ENCODE peak calls at places on chromosomes 13 and 19, in ten cellular contexts. One of them, this sample, is unnamed. For H3K4me1, the result is how much of the 10 kb centered on the place peaks cover.

GRCh38 chr19:51784922-51785690 is 9.9 kb upstream of the FPR3 start:
- DNase-seq in OCI-LY7: peak
- DNase-seq in esophagus muscularis mucosa: peak
- DNase-seq in K562: no peak
- DNase-seq in lower lobe of right lung: peak
- DNase-seq in PC-3: peak
- DNase-seq in left ventricle myocardium inferior: peak
- DNase-seq in BE2C: no peak
- DNase-seq in A549: no peak
- DNase-seq in psoas muscle: peak
- DNase-seq in this sample: no peak

GRCh38 chr19:501646-502045 is 5.4 kb downstream of the MADCAM1 start:
- DNase-seq in OCI-LY7: no peak
- DNase-seq in esophagus muscularis mucosa: no peak
- DNase-seq in K562: no peak
- DNase-seq in lower lobe of right lung: no peak
- DNase-seq in PC-3: no peak
- DNase-seq in left ventricle myocardium inferior: no peak
- DNase-seq in BE2C: no peak
- DNase-seq in A549: no peak
- DNase-seq in psoas muscle: peak
- DNase-seq in this sample: no peak

GRCh38 chr19:15293751-15294505 is 38.4 kb downstream of the BRD4 start:
- DNase-seq in OCI-LY7: no peak
- DNase-seq in esophagus muscularis mucosa: no peak
- DNase-seq in K562: no peak
- DNase-seq in lower lobe of right lung: no peak
- DNase-seq in PC-3: no peak
- DNase-seq in left ventricle myocardium inferior: no peak
- DNase-seq in BE2C: peak
- DNase-seq in A549: no peak
- DNase-seq in psoas muscle: no peak
- DNase-seq in this sample: no peak

GRCh38 chr13:39501711-39502324 is 101.2 kb downstream of the LHFPL6 start:
- DNase-seq in OCI-LY7: no peak
- DNase-seq in esophagus muscularis mucosa: no peak
- DNase-seq in K562: no peak
- DNase-seq in lower lobe of right lung: no peak
- DNase-seq in PC-3: no peak
- DNase-seq in left ventricle myocardium inferior: peak
- DNase-seq in BE2C: no peak
- DNase-seq in A549: no peak
- DNase-seq in psoas muscle: no peak
- DNase-seq in this sample: no peak

GRCh38 chr19:55320844-55321419 is 4.2 kb downstream of the TMEM150B start:
- DNase-seq in OCI-LY7: no peak
- DNase-seq in esophagus muscularis mucosa: no peak
- DNase-seq in K562: no peak
- DNase-seq in lower lobe of right lung: no peak
- DNase-seq in PC-3: no peak
- DNase-seq in left ventricle myocardium inferior: no peak
- DNase-seq in BE2C: no peak
- DNase-seq in A549: no peak
- DNase-seq in psoas muscle: no peak
- DNase-seq in this sample: no peak

GRCh38 chr19:7461841-7462629 is 26.8 kb downstream of the PEX11G start:
- DNase-seq in OCI-LY7: no peak
- DNase-seq in esophagus muscularis mucosa: no peak
- DNase-seq in K562: no peak
- DNase-seq in lower lobe of right lung: no peak
- DNase-seq in PC-3: no peak
- DNase-seq in left ventricle myocardium inferior: no peak
- DNase-seq in BE2C: no peak
- DNase-seq in A549: no peak
- DNase-seq in psoas muscle: no peak
- DNase-seq in this sample: no peak

GRCh38 chr13:103156346-103156998 is 90.3 kb upstream of the SLC10A2 start:
- DNase-seq in OCI-LY7: no peak
- DNase-seq in esophagus muscularis mucosa: no peak
- DNase-seq in K562: no peak
- DNase-seq in lower lobe of right lung: no peak
- DNase-seq in PC-3: no peak
- DNase-seq in left ventricle myocardium inferior: no peak
- DNase-seq in BE2C: no peak
- DNase-seq in A549: no peak
- DNase-seq in psoas muscle: no peak
- DNase-seq in this sample: no peak

GRCh38 chr19:13012690-13013608 is 17.7 kb downstream of the NFIX start:
- DNase-seq in OCI-LY7: no peak
- DNase-seq in esophagus muscularis mucosa: no peak
- DNase-seq in K562: peak
- DNase-seq in lower lobe of right lung: no peak
- DNase-seq in PC-3: peak
- DNase-seq in left ventricle myocardium inferior: peak
- DNase-seq in BE2C: no peak
- DNase-seq in A549: no peak
- DNase-seq in psoas muscle: peak
- DNase-seq in this sample: peak

GRCh38 chr19:1223018-1223855 is 14.6 kb downstream of the CBARP start:
- DNase-seq in OCI-LY7: peak
- DNase-seq in esophagus muscularis mucosa: no peak
- DNase-seq in K562: no peak
- DNase-seq in lower lobe of right lung: no peak
- DNase-seq in PC-3: peak
- DNase-seq in left ventricle myocardium inferior: no peak
- DNase-seq in BE2C: peak
- DNase-seq in A549: no peak
- DNase-seq in psoas muscle: peak
- DNase-seq in this sample: no peak

GRCh38 chr19:42071247-42071646 is 1.2 kb upstream of the GRIK5 start:
- DNase-seq in OCI-LY7: no peak
- DNase-seq in esophagus muscularis mucosa: no peak
- DNase-seq in K562: no peak
- DNase-seq in lower lobe of right lung: no peak
- DNase-seq in PC-3: no peak
- DNase-seq in left ventricle myocardium inferior: no peak
- DNase-seq in BE2C: no peak
- DNase-seq in A549: no peak
- DNase-seq in psoas muscle: no peak
- DNase-seq in this sample: no peak

GRCh38 chr19:17090501-17091074 is 15.0 kb downstream of the MYO9B start:
- DNase-seq in OCI-LY7: no peak
- DNase-seq in esophagus muscularis mucosa: no peak
- DNase-seq in K562: no peak
- DNase-seq in lower lobe of right lung: no peak
- DNase-seq in PC-3: no peak
- DNase-seq in left ventricle myocardium inferior: no peak
- DNase-seq in BE2C: no peak
- DNase-seq in A549: no peak
- DNase-seq in psoas muscle: no peak
- DNase-seq in this sample: no peak

GRCh38 chr19:54477650-54478049 is 4.6 kb upstream of the CDC42EP5 start:
- DNase-seq in OCI-LY7: no peak
- DNase-seq in esophagus muscularis mucosa: no peak
- DNase-seq in K562: peak
- DNase-seq in lower lobe of right lung: no peak
- DNase-seq in PC-3: peak
- DNase-seq in left ventricle myocardium inferior: no peak
- DNase-seq in BE2C: no peak
- DNase-seq in A549: no peak
- DNase-seq in psoas muscle: no peak
- DNase-seq in this sample: no peak

DNA sequence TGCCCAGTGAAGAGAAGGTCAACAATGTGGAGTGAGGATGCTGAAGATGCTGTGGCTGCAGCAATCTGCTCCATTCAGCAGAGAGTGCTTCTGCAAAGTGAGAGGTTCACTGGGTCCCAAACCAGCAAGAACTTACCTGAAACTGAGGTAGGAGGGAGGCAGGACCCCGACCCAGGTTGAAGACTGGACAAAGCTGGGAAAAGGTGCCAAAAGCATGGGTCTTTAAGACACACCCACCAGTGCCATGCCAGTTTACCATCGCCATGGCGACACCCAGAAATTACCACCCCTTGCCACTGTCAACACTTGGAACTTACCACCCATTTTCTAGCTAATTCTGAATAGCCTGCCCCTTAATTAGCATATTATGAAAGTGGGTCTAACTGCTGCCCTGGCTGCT is 70.7 kb downstream of the RGCC start:
- DNase-seq in OCI-LY7: no peak
- DNase-seq in esophagus muscularis mucosa: no peak
- DNase-seq in K562: no peak
- DNase-seq in lower lobe of right lung: no peak
- DNase-seq in PC-3: no peak
- DNase-seq in left ventricle myocardium inferior: no peak
- DNase-seq in BE2C: no peak
- DNase-seq in A549: no peak
- DNase-seq in psoas muscle: no peak
- DNase-seq in this sample: no peak
- H3K4me1 ChIP-seq in OCI-LY7: under half
- H3K4me1 ChIP-seq in esophagus muscularis mucosa: under half
- H3K4me1 ChIP-seq in K562: under half
- H3K4me1 ChIP-seq in lower lobe of right lung: under half
- H3K4me1 ChIP-seq in PC-3: under half
- H3K4me1 ChIP-seq in left ventricle myocardium inferior: under half
- H3K4me1 ChIP-seq in BE2C: under half
- H3K4me1 ChIP-seq in A549: under half
- H3K4me1 ChIP-seq in psoas muscle: under half
- H3K4me1 ChIP-seq in this sample: under half

DNA sequence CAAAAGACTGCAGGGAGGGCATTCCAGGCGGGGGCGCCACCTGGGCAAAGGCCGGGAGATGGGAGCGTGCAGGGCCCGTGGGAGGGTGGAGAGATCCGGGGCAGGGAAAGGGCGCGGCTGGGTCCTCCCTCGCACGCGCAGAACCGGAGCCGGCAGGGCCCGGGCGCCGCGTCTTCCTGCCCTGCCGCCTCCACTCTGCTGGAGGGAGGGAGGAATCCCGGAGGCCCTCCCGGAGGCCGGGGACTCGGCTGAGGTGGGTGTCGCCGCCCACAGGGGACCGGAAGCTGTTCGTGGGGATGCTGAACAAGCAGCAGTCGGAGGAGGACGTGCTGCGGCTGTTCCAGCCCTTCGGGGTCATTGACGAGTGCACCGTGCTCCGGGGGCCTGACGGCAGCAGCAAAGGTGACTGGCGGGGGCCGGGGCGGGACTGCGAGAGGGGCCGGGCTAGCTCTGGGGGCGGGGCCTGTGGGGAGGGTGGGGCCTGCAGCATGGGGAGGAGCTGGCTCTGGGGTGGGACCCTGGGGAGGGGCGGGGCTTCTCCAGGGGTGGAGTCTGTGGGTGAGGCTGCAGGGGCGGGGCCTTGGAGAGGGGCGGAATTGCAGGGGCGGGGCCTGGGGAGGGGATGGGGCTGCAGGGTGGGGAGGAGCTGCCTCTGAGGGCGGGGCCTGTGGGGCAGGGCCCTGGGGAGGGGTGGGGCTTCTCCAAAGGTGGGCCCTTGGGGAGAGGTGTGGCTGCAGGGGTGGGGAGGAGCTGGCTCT is 51.3 kb downstream of the CELF5 start:
- DNase-seq in OCI-LY7: peak
- DNase-seq in esophagus muscularis mucosa: no peak
- DNase-seq in K562: peak
- DNase-seq in lower lobe of right lung: peak
- DNase-seq in PC-3: peak
- DNase-seq in left ventricle myocardium inferior: peak
- DNase-seq in BE2C: peak
- DNase-seq in A549: peak
- DNase-seq in psoas muscle: peak
- DNase-seq in this sample: peak
- TF ChIP-seq CTCF in OCI-LY7: peak
- TF ChIP-seq CTCF in esophagus muscularis mucosa: no peak
- TF ChIP-seq CTCF in K562: peak
- TF ChIP-seq CTCF in lower lobe of right lung: peak
- TF ChIP-seq CTCF in PC-3: peak
- TF ChIP-seq CTCF in left ventricle myocardium inferior: peak
- TF ChIP-seq CTCF in BE2C: no peak
- TF ChIP-seq CTCF in A549: peak
- TF ChIP-seq CTCF in psoas muscle: no peak
- TF ChIP-seq CTCF in this sample: peak

DNA sequence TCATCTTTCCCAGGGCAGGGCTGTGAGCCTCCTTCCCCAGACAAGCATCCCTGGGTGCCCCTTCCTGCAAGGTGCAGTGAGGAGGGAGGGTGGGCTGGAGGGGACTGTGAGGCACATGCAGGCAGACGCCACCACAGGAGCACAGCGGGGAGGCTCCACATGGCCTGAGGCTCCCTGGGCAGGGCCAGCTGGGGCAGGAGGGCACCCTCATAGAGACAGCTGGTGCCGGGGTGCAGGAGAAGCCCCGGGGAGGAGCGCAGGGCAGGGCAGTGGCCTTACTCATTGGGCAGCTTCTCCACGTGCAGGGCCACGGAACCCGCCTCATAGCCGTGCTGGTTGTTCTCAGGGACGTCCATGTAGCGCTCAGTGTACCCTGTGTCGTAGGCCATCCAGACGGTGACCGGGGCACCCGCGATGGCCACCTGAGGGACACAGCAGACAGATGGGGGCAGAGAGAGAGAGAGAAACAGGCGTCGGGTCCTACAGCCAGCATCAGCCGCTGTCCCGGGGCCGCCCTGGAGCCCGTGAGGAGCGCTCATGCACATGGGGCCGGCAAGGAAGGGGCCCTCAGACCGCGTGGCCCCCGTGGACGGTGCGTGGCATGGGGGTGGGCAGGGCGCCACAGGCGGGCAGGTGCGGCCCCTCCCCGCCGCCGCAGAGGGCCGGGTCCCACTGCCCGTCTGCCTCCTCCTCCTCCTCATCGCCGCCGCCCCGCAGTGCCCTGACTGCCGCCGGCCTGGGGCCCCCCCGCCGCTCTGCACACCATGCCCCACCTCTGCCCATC is 12.5 kb upstream of the MYDGF start:
- DNase-seq in OCI-LY7: no peak
- DNase-seq in esophagus muscularis mucosa: no peak
- DNase-seq in K562: no peak
- DNase-seq in lower lobe of right lung: no peak
- DNase-seq in PC-3: no peak
- DNase-seq in left ventricle myocardium inferior: no peak
- DNase-seq in BE2C: no peak
- DNase-seq in A549: no peak
- DNase-seq in psoas muscle: peak
- DNase-seq in this sample: no peak
- H3K4me3 ChIP-seq in OCI-LY7: no peak
- H3K4me3 ChIP-seq in esophagus muscularis mucosa: no peak
- H3K4me3 ChIP-seq in K562: no peak
- H3K4me3 ChIP-seq in lower lobe of right lung: no peak
- H3K4me3 ChIP-seq in PC-3: no peak
- H3K4me3 ChIP-seq in left ventricle myocardium inferior: no peak
- H3K4me3 ChIP-seq in BE2C: no peak
- H3K4me3 ChIP-seq in A549: no peak
- H3K4me3 ChIP-seq in psoas muscle: no peak
- H3K4me3 ChIP-seq in this sample: no peak

DNA sequence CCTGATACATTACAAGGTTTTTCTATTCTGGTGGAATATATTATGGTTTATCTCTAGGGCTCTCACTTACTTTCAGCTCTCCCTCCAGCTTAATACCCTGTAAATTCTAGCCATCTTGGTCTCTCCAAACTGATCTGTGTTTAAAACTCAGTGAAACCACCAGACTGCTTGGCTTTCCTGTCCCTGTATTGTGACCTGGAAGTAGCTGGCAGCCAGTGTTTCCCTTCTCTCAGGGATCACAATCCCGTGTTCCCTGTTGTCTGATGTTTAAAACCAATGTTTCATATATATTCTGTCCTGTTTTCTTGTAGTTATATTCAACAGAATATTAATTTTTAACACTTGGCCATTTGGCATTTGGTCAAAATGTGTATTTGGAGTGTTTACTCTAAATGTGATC is 8.0 kb downstream of the AKAP11 start:
- DNase-seq in OCI-LY7: no peak
- DNase-seq in esophagus muscularis mucosa: no peak
- DNase-seq in K562: no peak
- DNase-seq in lower lobe of right lung: no peak
- DNase-seq in PC-3: no peak
- DNase-seq in left ventricle myocardium inferior: no peak
- DNase-seq in BE2C: no peak
- DNase-seq in A549: no peak
- DNase-seq in psoas muscle: no peak
- DNase-seq in this sample: no peak
- H3K4me1 ChIP-seq in OCI-LY7: half or more
- H3K4me1 ChIP-seq in esophagus muscularis mucosa: under half
- H3K4me1 ChIP-seq in K562: under half
- H3K4me1 ChIP-seq in lower lobe of right lung: under half
- H3K4me1 ChIP-seq in PC-3: under half
- H3K4me1 ChIP-seq in left ventricle myocardium inferior: under half
- H3K4me1 ChIP-seq in BE2C: under half
- H3K4me1 ChIP-seq in A549: under half
- H3K4me1 ChIP-seq in psoas muscle: under half
- H3K4me1 ChIP-seq in this sample: under half